ENCODE peak calls at places on chromosomes 6 and 20, in five cellular contexts. O, S, U, X and V are unnamed samples. For H3K4me1 and H3K9me2, the result is how much of the 10 kb centered on the place peaks cover.

GRCh38 chr6:63245908-63246307 is 34.6 kb downstream of the FKBP1C start:
- DNase-seq in S (no peak), U (peak), O (peak), X (no peak), V (no peak)

GRCh38 chr6:169989594-169989993 is 238.2 kb downstream of the ERMARD start:
- DNase-seq in O (no peak), U (no peak), X (no peak), S (no peak), V (no peak)

GRCh38 chr6:121560476-121560875 is 125.0 kb downstream of the GJA1 start:
- DNase-seq in U (no peak), X (no peak), S (no peak), O (no peak), V (no peak)

GRCh38 chr6:170345662-170346061 is 39.1 kb downstream of the FAM120B start:
- DNase-seq in U (no peak), S (no peak), O (no peak), X (no peak), V (no peak)

GRCh38 chr6:111813247-111814162 is 59.7 kb downstream of the FYN start:
- DNase-seq in X (peak), S (peak), O (no peak), U (no peak), V (peak)

GRCh38 chr6:140636237-140636636 is 1261.8 kb upstream of the CITED2 start:
- DNase-seq in S (no peak), O (no peak), X (no peak), U (no peak), V (no peak)

GRCh38 chr20:36359668-36360406 is 53.7 kb downstream of the DLGAP4 start:
- DNase-seq in O (no peak), U (no peak), S (no peak), X (no peak), V (no peak)

GRCh38 chr6:170449835-170450753 is 103.0 kb downstream of the PSMB1 start:
- DNase-seq in U (no peak), S (no peak), O (no peak), X (no peak), V (no peak)

GRCh38 chr6:155448823-155449789 is 6.5 kb downstream of the NOX3 start:
- DNase-seq in U (no peak), X (no peak), S (no peak), O (peak), V (no peak)

GRCh38 chr6:147287869-147288271 is 83.7 kb downstream of the STXBP5 start:
- DNase-seq in X (peak), U (peak), O (no peak), S (peak), V (peak)

GRCh38 chr6:56343295-56343694 is 95.9 kb upstream of the COL21A1 start:
- DNase-seq in S (no peak), O (no peak), U (no peak), X (no peak), V (no peak)

GRCh38 chr20:63553933-63554290 is at the start of gene FNDC11:
- DNase-seq in O (peak), X (no peak), S (peak), U (no peak), V (peak)

GRCh38 chr6:131948692-131949614 is 2.2 kb downstream of the CCN2 start:
- DNase-seq in U (no peak), X (peak), S (peak), O (no peak), V (peak)

GRCh38 chr20:41669708-41670263 is 51.6 kb upstream of the CHD6 start:
- DNase-seq in O (peak), S (no peak), X (no peak), U (no peak), V (peak)

GRCh38 chr6:131946992-131947955 is 3.9 kb downstream of the CCN2 start:
- DNase-seq in U (no peak), S (peak), X (no peak), O (no peak), V (peak)

GRCh38 chr6:72533601-72534000 is 88.3 kb upstream of the KCNQ5 start:
- DNase-seq in O (no peak), X (no peak), U (no peak), S (peak), V (peak)

GRCh38 chr20:56628873-56629463 is at the start of gene TFAP2C:
- DNase-seq in U (peak), O (peak), X (peak), S (peak), V (peak)

GRCh38 chr6:33670971-33671370 is 40.5 kb downstream of the UQCC2 start:
- DNase-seq in O (peak), X (no peak), S (no peak), U (no peak), V (no peak)

GRCh38 chr6:132687306-132687705 is 26.5 kb downstream of the VNN1 start:
- DNase-seq in U (peak), S (peak), X (no peak), O (no peak), V (peak)

GRCh38 chr6:138421089-138421488 is 17.1 kb downstream of the HEBP2 start:
- DNase-seq in O (no peak), X (no peak), U (no peak), S (no peak), V (no peak)

GRCh38 chr6:75345413-75345812 is 60.8 kb upstream of the TMEM30A start:
- DNase-seq in X (no peak), U (no peak), O (no peak), S (no peak), V (no peak)

GRCh38 chr20:44142416-44142815 is 44.6 kb downstream of the JPH2 start:
- DNase-seq in X (no peak), S (no peak), O (no peak), U (no peak), V (peak)

GRCh38 chr6:159695984-159696383 is 2.9 kb upstream of the SOD2 start:
- DNase-seq in O (no peak), S (no peak), U (no peak), X (no peak), V (peak)

GRCh38 chr6:98027898-98028297 is 744.9 kb upstream of the MMS22L start:
- DNase-seq in S (no peak), X (no peak), O (no peak), U (no peak), V (no peak)

GRCh38 chr6:90294614-90294988 is 2.0 kb downstream of the BACH2 start:
- DNase-seq in X (no peak), O (peak), S (no peak), U (no peak), V (peak)

GRCh38 chr20:52972965-52973819 is 1.0 kb downstream of the TSHZ2 start:
- DNase-seq in S (no peak), O (peak), U (no peak), X (no peak), V (peak)

GRCh38 chr6:79513111-79513510 is 24.1 kb downstream of the LCA5 start:
- DNase-seq in X (no peak), S (no peak), O (no peak), U (no peak), V (no peak)

GRCh38 chr20:21513881-21514540 is at the start of gene NKX2-2:
- DNase-seq in U (no peak), O (peak), X (no peak), S (no peak), V (no peak)

GRCh38 chr6:135535989-135536414 is 38.5 kb upstream of the AHI1 start:
- DNase-seq in U (peak), S (peak), X (peak), O (peak), V (peak)

GRCh38 chr6:128519931-128520435 is 416 bp downstream of the PTPRK start:
- DNase-seq in O (peak), X (no peak), S (no peak), U (no peak), V (peak)

GRCh38 chr6:118810420-118811027 is 83.4 kb upstream of the ASF1A start:
- DNase-seq in X (no peak), S (no peak), U (no peak), O (peak), V (no peak)

GRCh38 chr20:24149175-24149574 is 160.6 kb upstream of the GGTLC1 start:
- DNase-seq in S (peak), O (no peak), U (no peak), X (no peak), V (peak)

GRCh38 chr20:23111307-23111943 is 25.3 kb upstream of the CD93 start:
- DNase-seq in O (no peak), S (no peak), X (no peak), U (no peak), V (no peak)

GRCh38 chr6:20907486-20908071 is 373.3 kb downstream of the CDKAL1 start:
- DNase-seq in O (peak), S (no peak), U (no peak), X (no peak), V (no peak)

GRCh38 chr20:37804584-37805566 is 98.1 kb upstream of the VSTM2L start:
- DNase-seq in U (no peak), S (no peak), X (no peak), O (no peak), V (no peak)

GRCh38 chr20:21265457-21266190 is 37.5 kb upstream of the XRN2 start:
- DNase-seq in S (no peak), O (no peak), U (no peak), X (no peak), V (no peak)

GRCh38 chr20:58851221-58851968 is 693 bp upstream of the GNAS-AS1 start:
- DNase-seq in S (no peak), U (no peak), O (peak), X (no peak), V (peak)
- TF ChIP-seq EZH2 in S (no peak), U (no peak), O (no peak), X (no peak), V (no peak)

GRCh38 chr20:58017970-58018530 is 210.4 kb downstream of the ANKRD60 start:
- DNase-seq in U (no peak), X (no peak), S (no peak), O (no peak), V (no peak)
- H3K4me1 ChIP-seq in U (under half), X (half or more), S (half or more), O (under half), V (half or more)

GRCh38 chr6:142357879-142358278 is 56.1 kb downstream of the ADGRG6 start:
- DNase-seq in U (no peak), S (no peak), X (no peak), O (no peak), V (peak)

GRCh38 chr6:142353690-142354089 is 51.9 kb downstream of the ADGRG6 start:
- DNase-seq in O (no peak), X (no peak), U (no peak), S (no peak), V (no peak)

GRCh38 chr6:142359271-142359960 is 57.6 kb downstream of the ADGRG6 start:
- DNase-seq in X (no peak), S (no peak), O (no peak), U (no peak), V (no peak)

GRCh38 chr6:142355481-142356174 is 53.8 kb downstream of the ADGRG6 start:
- DNase-seq in U (no peak), S (no peak), X (no peak), O (no peak), V (no peak)

DNA sequence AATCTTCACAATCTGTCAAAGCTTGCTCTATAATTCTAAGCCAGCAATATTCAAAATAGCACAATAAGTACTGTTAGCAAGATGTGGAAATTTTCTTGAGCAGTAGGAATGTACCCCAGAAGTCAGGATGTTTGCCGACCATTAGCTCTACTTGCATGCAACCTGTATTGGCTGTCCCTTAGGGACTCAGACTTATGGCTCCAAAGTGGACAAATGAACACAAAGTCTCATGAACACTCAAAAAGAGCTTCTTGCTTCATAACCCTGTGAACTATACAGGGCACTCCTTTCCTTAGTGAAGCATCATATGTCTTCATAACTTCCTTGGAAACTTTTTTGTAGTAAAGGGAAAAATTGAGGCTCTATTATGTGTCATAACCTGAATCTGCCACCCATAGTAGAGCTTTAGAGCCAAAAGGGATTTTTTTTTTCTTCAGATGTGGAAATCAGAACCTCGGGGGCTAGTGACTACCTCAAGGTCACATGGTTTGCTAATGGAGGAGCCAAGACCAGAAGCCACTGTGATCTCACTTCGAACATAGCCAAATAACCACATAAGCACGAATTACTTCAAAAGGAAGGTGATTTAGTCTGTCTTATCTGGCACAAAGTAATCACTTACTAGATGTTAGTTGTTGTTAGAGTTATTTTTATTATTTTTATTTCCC is 54.6 kb downstream of the ADGRG6 start:
- DNase-seq in X (no peak), S (no peak), U (no peak), O (no peak), V (peak)
- H3K9me2 ChIP-seq in X (under half), S (under half), U (under half), O (under half), V (under half)

DNA sequence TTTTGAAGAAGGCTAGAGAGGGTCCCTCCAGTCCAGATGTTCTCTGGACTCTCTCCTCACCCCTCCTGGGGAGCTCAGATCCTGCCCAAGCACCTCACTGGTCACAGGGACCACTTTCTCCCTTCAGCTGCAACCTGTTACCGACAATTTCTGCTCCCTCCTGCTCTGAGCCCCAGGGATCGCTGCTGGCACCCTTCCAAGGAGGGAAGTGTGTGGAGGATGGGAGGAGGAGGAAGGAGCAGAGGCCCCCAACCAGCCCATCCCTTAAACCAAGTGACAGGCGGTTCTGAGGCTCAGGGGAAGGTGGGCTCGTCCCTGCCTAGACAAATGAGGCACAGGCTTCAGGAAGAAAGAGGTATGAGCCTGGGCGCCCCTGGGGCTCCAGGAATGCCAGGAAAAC is 13.9 kb downstream of the PMEPA1 start:
- DNase-seq in S (no peak), U (no peak), X (no peak), O (no peak), V (no peak)
- TF ChIP-seq EZH2 in S (no peak), U (no peak), X (no peak), O (no peak), V (no peak)

GRCh38 chr6:156789081-156789943 is 12.1 kb downstream of the ARID1B start:
- DNase-seq in X (no peak), U (no peak), S (no peak), O (no peak), V (no peak)
- H3K4me1 ChIP-seq in X (under half), U (under half), S (under half), O (half or more), V (under half)